ENCODE peak calls at places on chromosomes 2 and 18, in four cellular contexts. A is GM12878, C is K562, V is HEK293T. D is an unnamed sample.

GRCh38 chr2:43480874-43481273 is 115.0 kb downstream of the THADA start:
- DNase-seq in C (no peak), V (no peak), A (no peak), D (no peak)

GRCh38 chr2:223469270-223470057 is 132.7 kb downstream of the SCG2 start:
- DNase-seq in V (no peak), C (no peak), A (no peak), D (no peak)

GRCh38 chr2:215609089-215610032 is 173.5 kb upstream of the FN1 start:
- DNase-seq in C (no peak), V (no peak), A (no peak), D (no peak)

GRCh38 chr2:95063401-95063958 is 38.0 kb downstream of the MAL start:
- DNase-seq in C (no peak), V (no peak), A (no peak), D (no peak)

GRCh38 chr2:55408946-55409868 is 10.4 kb downstream of the CCDC88A start:
- DNase-seq in C (no peak), V (no peak), A (no peak), D (no peak)

GRCh38 chr2:174634130-174635014 is 36.8 kb upstream of the WIPF1 start:
- DNase-seq in V (no peak), A (peak; percentile 65), C (peak; percentile 23), D (no peak)

GRCh38 chr2:205768815-205769493 is 86.7 kb downstream of the NRP2 start:
- DNase-seq in C (no peak), A (no peak), V (no peak), D (no peak)

GRCh38 chr2:241940329-241940728 is 70.8 kb downstream of the RTP5 start:
- DNase-seq in C (peak; percentile 28), A (no peak), V (peak; percentile 20), D (peak; percentile 31)

GRCh38 chr2:233979748-233980147 is 62.6 kb downstream of the TRPM8 start:
- DNase-seq in C (no peak), V (no peak), A (no peak), D (no peak)

GRCh38 chr2:210421916-210422315 is 54.6 kb downstream of the LANCL1 start:
- DNase-seq in C (no peak), V (no peak), A (no peak), D (peak; percentile 9)

GRCh38 chr18:33560686-33561370 is 17.2 kb upstream of the ASXL3 start:
- DNase-seq in A (peak; percentile 11), C (no peak), V (peak; percentile 66), D (peak; percentile 7)

GRCh38 chr2:104412384-104412783 is 441.5 kb upstream of the POU3F3 start:
- DNase-seq in V (peak; percentile 52), A (no peak), C (peak; percentile 51), D (peak; percentile 20)

GRCh38 chr2:69436594-69436936 is 670 bp downstream of the NFU1 start:
- DNase-seq in V (no peak), A (peak; percentile 36), C (no peak), D (no peak)

GRCh38 chr18:36663312-36663711 is 165.5 kb downstream of the TPGS2 start:
- DNase-seq in C (no peak), A (no peak), V (no peak), D (no peak)

GRCh38 chr2:88739985-88740600 is 48.6 kb downstream of the RPIA start:
- DNase-seq in A (peak; percentile 42), C (peak; percentile 80), V (peak; percentile 77), D (peak; percentile 70)

GRCh38 chr2:187435078-187435477 is 13.0 kb downstream of the CALCRL start:
- DNase-seq in V (no peak), C (no peak), A (no peak), D (no peak)

GRCh38 chr2:188032306-188032705 is 259.4 kb upstream of the GULP1 start:
- DNase-seq in V (no peak), C (no peak), A (no peak), D (no peak)

GRCh38 chr2:229118947-229119346 is 152.1 kb downstream of the PID1 start:
- DNase-seq in C (no peak), A (no peak), V (no peak), D (no peak)

GRCh38 chr18:31274915-31275314 is 43.0 kb upstream of the DSG1 start:
- DNase-seq in C (no peak), V (peak; percentile 51), A (no peak), D (peak; percentile 58)

GRCh38 chr18:7626175-7626921 is 59.2 kb downstream of the PTPRM start:
- DNase-seq in A (no peak), C (no peak), V (no peak), D (peak; percentile 91)

GRCh38 chr18:7626922-7627440 is 59.9 kb downstream of the PTPRM start:
- DNase-seq in C (no peak), V (no peak), A (no peak), D (peak; percentile 93)

GRCh38 chr18:7629416-7629815 is 62.3 kb downstream of the PTPRM start:
- DNase-seq in V (no peak), C (no peak), A (peak; percentile 1), D (no peak)

GRCh38 chr18:7623681-7624080 is 56.6 kb downstream of the PTPRM start:
- DNase-seq in V (no peak), A (no peak), C (no peak), D (no peak)

GRCh38 chr18:7624697-7625096 is 57.6 kb downstream of the PTPRM start:
- DNase-seq in C (no peak), V (no peak), A (no peak), D (no peak)
- TF ChIP-seq TARDBP in C (no peak), V (no peak), A (no peak), D (no peak)

GRCh38 chr2:11329759-11330158 is 14.7 kb downstream of the ROCK2 start:
- DNase-seq in V (no peak), A (no peak), C (no peak), D (no peak)
- TF ChIP-seq TARDBP in V (no peak), A (no peak), C (no peak), D (no peak)

GRCh38 chr2:53913721-53914120 is 54.0 kb upstream of the GPR75 start:
- DNase-seq in V (no peak), C (no peak), A (peak; percentile 2), D (no peak)
- TF ChIP-seq TARDBP in V (no peak), C (no peak), A (no peak), D (no peak)

GRCh38 chr2:149259136-149259535 is 71.3 kb upstream of the LYPD6 start:
- DNase-seq in A (no peak), C (no peak), V (no peak), D (no peak)

GRCh38 chr2:149261672-149262071 is 68.7 kb upstream of the LYPD6 start:
- DNase-seq in V (peak; percentile 52), A (no peak), C (no peak), D (no peak)

GRCh38 chr2:149258531-149258930 is 71.9 kb upstream of the LYPD6 start:
- DNase-seq in V (no peak), A (no peak), C (no peak), D (no peak)
- TF ChIP-seq TARDBP in V (no peak), A (no peak), C (no peak), D (no peak)

DNA sequence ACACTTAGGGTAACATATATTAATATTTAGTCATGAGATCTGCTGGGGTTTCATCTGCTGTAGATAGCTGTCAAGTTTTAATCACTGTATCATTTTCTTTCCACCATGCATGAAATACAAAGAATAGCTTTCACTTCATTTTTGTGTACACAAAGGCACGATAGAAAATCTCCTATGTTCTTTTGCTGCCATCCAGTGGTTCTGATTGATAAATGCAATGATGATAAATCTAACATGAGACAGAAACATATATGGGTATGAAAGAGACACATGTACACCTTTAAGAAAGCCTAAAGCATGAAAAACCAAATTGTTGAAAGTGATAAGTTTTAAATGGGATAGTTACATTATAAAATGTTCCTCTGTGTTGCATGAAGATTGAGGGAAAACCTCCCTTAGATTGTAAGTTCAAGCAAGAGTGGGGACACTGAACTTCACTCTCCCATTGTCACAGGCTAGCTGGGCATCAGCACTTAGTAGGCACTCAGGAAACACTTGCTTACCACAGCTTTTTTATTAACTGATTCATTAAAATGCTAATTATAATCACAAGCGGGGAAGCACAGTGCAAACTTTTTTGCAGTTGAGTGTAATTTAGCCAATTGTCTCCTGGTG is 31.2 kb downstream of the C1D start:
- DNase-seq in C (peak; percentile 38), V (peak; percentile 27), A (peak; percentile 12), D (peak; percentile 64)
- TF ChIP-seq TARDBP in C (no peak), V (no peak), A (no peak), D (no peak)